ENCODE peak calls at places on chromosome 10, in six cellular contexts. One of them, this sample, is unnamed.

GRCh38 chr10:101841826-101842225 is 1.8 kb downstream of the KCNIP2 start:
- DNase-seq in CD8-positive, alpha-beta T cell: no peak
- DNase-seq in uterus: no peak
- DNase-seq in A549: no peak
- DNase-seq in AG04450: no peak
- DNase-seq in tibial nerve: no peak
- DNase-seq in this sample: no peak

GRCh38 chr10:132466520-132467463 is 69.8 kb downstream of the PWWP2B start:
- DNase-seq in uterus: no peak
- DNase-seq in AG04450: no peak
- DNase-seq in CD8-positive, alpha-beta T cell: no peak
- DNase-seq in A549: no peak
- DNase-seq in tibial nerve: no peak
- DNase-seq in this sample: no peak

GRCh38 chr10:43135064-43135463 is 3.2 kb upstream of the CSGALNACT2 start:
- DNase-seq in AG04450: no peak
- DNase-seq in tibial nerve: no peak
- DNase-seq in CD8-positive, alpha-beta T cell: no peak
- DNase-seq in uterus: no peak
- DNase-seq in A549: no peak
- DNase-seq in this sample: no peak

GRCh38 chr10:72334832-72335393 is 19.8 kb downstream of the DNAJB12 start:
- DNase-seq in CD8-positive, alpha-beta T cell: peak; percentile 86
- DNase-seq in uterus: peak; percentile 92
- DNase-seq in A549: no peak
- DNase-seq in tibial nerve: peak; percentile 94
- DNase-seq in AG04450: no peak
- DNase-seq in this sample: peak; percentile 99

GRCh38 chr10:71314694-71315225 is 4.3 kb upstream of the SLC29A3 start:
- DNase-seq in tibial nerve: no peak
- DNase-seq in A549: no peak
- DNase-seq in CD8-positive, alpha-beta T cell: no peak
- DNase-seq in AG04450: no peak
- DNase-seq in uterus: no peak
- DNase-seq in this sample: no peak

GRCh38 chr10:129605986-129606518 is 139.0 kb downstream of the MGMT start:
- DNase-seq in AG04450: no peak
- DNase-seq in tibial nerve: no peak
- DNase-seq in A549: no peak
- DNase-seq in CD8-positive, alpha-beta T cell: no peak
- DNase-seq in uterus: no peak
- DNase-seq in this sample: no peak

GRCh38 chr10:43573250-43574034 is 974 bp downstream of the ZNF239 start:
- DNase-seq in AG04450: no peak
- DNase-seq in uterus: no peak
- DNase-seq in tibial nerve: no peak
- DNase-seq in A549: no peak
- DNase-seq in CD8-positive, alpha-beta T cell: no peak
- DNase-seq in this sample: no peak

GRCh38 chr10:103504181-103504783 is 10.8 kb downstream of the NEURL1 start:
- DNase-seq in uterus: peak; percentile 89
- DNase-seq in AG04450: peak; percentile 70
- DNase-seq in CD8-positive, alpha-beta T cell: peak; percentile 12
- DNase-seq in tibial nerve: no peak
- DNase-seq in A549: peak; percentile 77
- DNase-seq in this sample: peak; percentile 96

GRCh38 chr10:4669585-4669984 is 156.4 kb upstream of the AKR1E2 start:
- DNase-seq in uterus: no peak
- DNase-seq in AG04450: no peak
- DNase-seq in CD8-positive, alpha-beta T cell: no peak
- DNase-seq in tibial nerve: no peak
- DNase-seq in A549: no peak
- DNase-seq in this sample: no peak

GRCh38 chr10:79335470-79336235 is 11.6 kb upstream of the PPIF start:
- DNase-seq in tibial nerve: no peak
- DNase-seq in A549: no peak
- DNase-seq in uterus: no peak
- DNase-seq in AG04450: no peak
- DNase-seq in CD8-positive, alpha-beta T cell: no peak
- DNase-seq in this sample: no peak

GRCh38 chr10:132570771-132571564 is 33.4 kb downstream of the INPP5A start:
- DNase-seq in A549: no peak
- DNase-seq in CD8-positive, alpha-beta T cell: no peak
- DNase-seq in AG04450: no peak
- DNase-seq in tibial nerve: no peak
- DNase-seq in uterus: no peak
- DNase-seq in this sample: no peak

GRCh38 chr10:68271104-68271882 is 39.4 kb upstream of the ATOH7 start:
- DNase-seq in uterus: no peak
- DNase-seq in CD8-positive, alpha-beta T cell: no peak
- DNase-seq in AG04450: no peak
- DNase-seq in tibial nerve: no peak
- DNase-seq in A549: no peak
- DNase-seq in this sample: peak; percentile 82

GRCh38 chr10:11043446-11044127 is 25.9 kb downstream of the CELF2 start:
- DNase-seq in A549: no peak
- DNase-seq in tibial nerve: no peak
- DNase-seq in CD8-positive, alpha-beta T cell: no peak
- DNase-seq in uterus: no peak
- DNase-seq in AG04450: no peak
- DNase-seq in this sample: no peak

GRCh38 chr10:112262556-112262955 is 20.6 kb upstream of the TECTB start:
- DNase-seq in A549: no peak
- DNase-seq in uterus: no peak
- DNase-seq in tibial nerve: no peak
- DNase-seq in AG04450: no peak
- DNase-seq in CD8-positive, alpha-beta T cell: no peak
- DNase-seq in this sample: no peak

GRCh38 chr10:104260775-104261115 is 6.1 kb downstream of the GSTO1 start:
- DNase-seq in tibial nerve: no peak
- DNase-seq in CD8-positive, alpha-beta T cell: no peak
- DNase-seq in A549: no peak
- DNase-seq in uterus: no peak
- DNase-seq in AG04450: no peak
- DNase-seq in this sample: peak; percentile 79

GRCh38 chr10:10869592-10869991 is 148.1 kb upstream of the CELF2 start:
- DNase-seq in uterus: no peak
- DNase-seq in tibial nerve: no peak
- DNase-seq in A549: no peak
- DNase-seq in CD8-positive, alpha-beta T cell: no peak
- DNase-seq in AG04450: no peak
- DNase-seq in this sample: peak; percentile 56

GRCh38 chr10:79487296-79488194 is 24.8 kb upstream of the EIF5AL1 start:
- DNase-seq in AG04450: no peak
- DNase-seq in A549: peak; percentile 75
- DNase-seq in tibial nerve: peak; percentile 54
- DNase-seq in CD8-positive, alpha-beta T cell: peak; percentile 25
- DNase-seq in uterus: peak; percentile 61
- DNase-seq in this sample: peak; percentile 52

GRCh38 chr10:33334170-33334838 is at the start of gene NRP1:
- DNase-seq in tibial nerve: peak; percentile 40
- DNase-seq in A549: peak; percentile 89
- DNase-seq in uterus: peak; percentile 45
- DNase-seq in CD8-positive, alpha-beta T cell: peak; percentile 8
- DNase-seq in AG04450: no peak
- DNase-seq in this sample: no peak

GRCh38 chr10:105800626-105801025 is 1159.5 kb downstream of the SORCS3 start:
- DNase-seq in A549: no peak
- DNase-seq in uterus: no peak
- DNase-seq in CD8-positive, alpha-beta T cell: no peak
- DNase-seq in tibial nerve: no peak
- DNase-seq in AG04450: no peak
- DNase-seq in this sample: peak; percentile 1

GRCh38 chr10:63700935-63701263 is 179.7 kb downstream of the REEP3 start:
- DNase-seq in A549: no peak
- DNase-seq in AG04450: no peak
- DNase-seq in uterus: no peak
- DNase-seq in tibial nerve: no peak
- DNase-seq in CD8-positive, alpha-beta T cell: no peak
- DNase-seq in this sample: peak; percentile 77

GRCh38 chr10:63698815-63699205 is 177.6 kb downstream of the REEP3 start:
- DNase-seq in CD8-positive, alpha-beta T cell: no peak
- DNase-seq in AG04450: no peak
- DNase-seq in A549: no peak
- DNase-seq in tibial nerve: no peak
- DNase-seq in uterus: no peak
- DNase-seq in this sample: peak; percentile 36

GRCh38 chr10:63699785-63700184 is 178.6 kb downstream of the REEP3 start:
- DNase-seq in CD8-positive, alpha-beta T cell: no peak
- DNase-seq in AG04450: no peak
- DNase-seq in tibial nerve: peak; percentile 51
- DNase-seq in A549: no peak
- DNase-seq in uterus: peak; percentile 79
- DNase-seq in this sample: peak; percentile 84

GRCh38 chr10:63702107-63702506 is 180.9 kb downstream of the REEP3 start:
- DNase-seq in A549: no peak
- DNase-seq in CD8-positive, alpha-beta T cell: no peak
- DNase-seq in uterus: no peak
- DNase-seq in AG04450: no peak
- DNase-seq in tibial nerve: no peak
- DNase-seq in this sample: no peak

DNA sequence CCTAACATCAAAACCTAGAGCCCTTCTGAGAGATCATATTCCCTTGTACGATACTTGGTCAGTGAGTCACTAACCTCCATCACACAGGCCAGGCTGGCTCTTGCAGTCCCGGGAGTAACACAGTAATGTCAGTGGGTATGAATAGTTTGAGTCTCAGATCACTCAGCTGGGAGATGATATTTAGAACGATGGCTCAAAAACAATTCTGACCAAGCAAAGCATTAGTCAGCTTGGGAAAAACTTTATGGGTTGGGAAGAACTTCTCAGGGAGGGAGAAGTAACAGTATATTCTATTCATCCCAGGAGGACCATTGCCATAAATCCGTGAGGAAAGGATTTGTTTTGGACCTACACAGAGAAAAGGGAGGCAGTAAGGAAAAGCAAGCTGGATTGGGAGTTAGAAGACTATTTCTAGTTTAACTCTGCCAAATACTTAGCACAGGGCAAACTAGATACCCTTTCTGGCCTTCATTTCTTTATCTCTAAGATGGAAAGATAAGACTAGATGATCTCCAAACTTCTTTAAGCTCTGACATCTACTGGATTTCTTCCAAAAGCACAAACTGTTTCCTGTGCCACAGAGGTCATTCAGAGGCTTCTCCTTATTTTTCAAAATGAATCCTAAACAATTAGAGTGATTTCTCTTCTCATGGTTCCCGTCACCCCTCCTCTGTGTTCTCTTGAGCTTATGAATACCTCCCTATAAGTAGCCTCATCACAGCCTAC is 179.2 kb downstream of the REEP3 start:
- DNase-seq in uterus: peak; percentile 72
- DNase-seq in AG04450: peak; percentile 92
- DNase-seq in tibial nerve: peak; percentile 54
- DNase-seq in A549: peak; percentile 73
- DNase-seq in CD8-positive, alpha-beta T cell: no peak
- DNase-seq in this sample: peak; percentile 95
- H3K4me3 ChIP-seq in uterus: no peak overlapping the region
- H3K4me3 ChIP-seq in AG04450: no peak overlapping the region
- H3K4me3 ChIP-seq in tibial nerve: no peak overlapping the region
- H3K4me3 ChIP-seq in A549: no peak overlapping the region
- H3K4me3 ChIP-seq in CD8-positive, alpha-beta T cell: no peak overlapping the region
- H3K4me3 ChIP-seq in this sample: peak overlapping the region; percentile 5

GRCh38 chr10:98264378-98265065 is 3.5 kb downstream of the LOXL4 start:
- DNase-seq in AG04450: no peak
- DNase-seq in uterus: no peak
- DNase-seq in CD8-positive, alpha-beta T cell: no peak
- DNase-seq in A549: no peak
- DNase-seq in tibial nerve: no peak
- DNase-seq in this sample: no peak

GRCh38 chr10:98260752-98261151 is 7.2 kb downstream of the LOXL4 start:
- DNase-seq in tibial nerve: no peak
- DNase-seq in A549: no peak
- DNase-seq in AG04450: no peak
- DNase-seq in CD8-positive, alpha-beta T cell: no peak
- DNase-seq in uterus: no peak
- DNase-seq in this sample: no peak

GRCh38 chr10:98263088-98263487 is 4.9 kb downstream of the LOXL4 start:
- DNase-seq in tibial nerve: no peak
- DNase-seq in AG04450: no peak
- DNase-seq in uterus: no peak
- DNase-seq in A549: no peak
- DNase-seq in CD8-positive, alpha-beta T cell: no peak
- DNase-seq in this sample: no peak

GRCh38 chr10:98261436-98262277 is 6.3 kb downstream of the LOXL4 start:
- DNase-seq in CD8-positive, alpha-beta T cell: no peak
- DNase-seq in A549: no peak
- DNase-seq in tibial nerve: no peak
- DNase-seq in AG04450: no peak
- DNase-seq in uterus: no peak
- DNase-seq in this sample: no peak

DNA sequence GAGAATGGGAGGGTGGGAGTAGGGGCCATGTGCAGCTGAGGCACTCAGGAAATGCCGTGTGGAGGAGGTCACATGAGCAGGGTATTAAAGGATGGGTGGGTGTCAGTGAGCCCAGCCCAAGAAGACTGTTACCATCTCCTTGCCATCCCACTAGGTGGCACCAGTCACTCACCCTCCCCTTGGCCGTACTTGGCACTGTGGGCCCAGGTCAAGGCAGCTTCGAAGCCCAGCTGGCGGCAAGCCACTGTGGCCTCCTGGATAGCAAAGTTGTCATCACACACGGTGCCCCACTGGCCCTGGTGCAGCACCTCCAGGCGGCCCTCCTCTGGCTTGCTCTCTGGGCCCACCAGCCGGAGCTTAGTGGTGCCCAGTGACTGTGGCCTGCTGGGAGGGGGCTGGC is 5.4 kb downstream of the LOXL4 start:
- DNase-seq in uterus: no peak
- DNase-seq in AG04450: no peak
- DNase-seq in A549: peak; percentile 43
- DNase-seq in CD8-positive, alpha-beta T cell: no peak
- DNase-seq in tibial nerve: no peak
- DNase-seq in this sample: peak; percentile 53
- TF ChIP-seq CTCF in uterus: no peak
- TF ChIP-seq CTCF in AG04450: peak; percentile 41
- TF ChIP-seq CTCF in A549: peak; percentile 29
- TF ChIP-seq CTCF in CD8-positive, alpha-beta T cell: no peak
- TF ChIP-seq CTCF in tibial nerve: peak; percentile 40
- TF ChIP-seq CTCF in this sample: peak; percentile 43

DNA sequence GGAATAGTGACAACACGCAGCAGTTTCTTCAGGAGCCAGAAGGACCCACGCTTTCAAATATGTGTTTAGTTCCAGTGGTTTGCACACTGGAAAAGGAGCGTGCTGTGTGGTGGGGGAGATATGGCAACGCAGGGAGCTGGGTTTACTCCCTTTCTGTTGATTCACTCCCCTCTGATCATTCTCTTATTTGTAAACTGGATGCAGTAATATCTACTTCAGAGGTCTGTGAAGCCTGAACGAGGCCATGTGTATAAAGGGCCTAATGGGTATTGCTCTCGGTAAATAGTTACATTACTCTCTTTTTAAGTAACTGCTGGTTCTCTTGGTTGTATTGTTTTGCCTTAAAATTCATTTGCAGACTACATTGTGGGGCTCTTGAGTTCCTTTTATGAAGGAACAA is 19.2 kb downstream of the RBM17 start:
- DNase-seq in AG04450: no peak
- DNase-seq in tibial nerve: no peak
- DNase-seq in uterus: no peak
- DNase-seq in A549: no peak
- DNase-seq in CD8-positive, alpha-beta T cell: no peak
- DNase-seq in this sample: no peak
- H3K4me3 ChIP-seq in AG04450: no peak overlapping the region
- H3K4me3 ChIP-seq in tibial nerve: no peak overlapping the region
- H3K4me3 ChIP-seq in uterus: no peak overlapping the region
- H3K4me3 ChIP-seq in A549: no peak overlapping the region
- H3K4me3 ChIP-seq in CD8-positive, alpha-beta T cell: no peak overlapping the region
- H3K4me3 ChIP-seq in this sample: no peak overlapping the region

GRCh38 chr10:60733189-60733815 is 45.0 kb upstream of the CDK1 start:
- DNase-seq in AG04450: no peak
- DNase-seq in tibial nerve: no peak
- DNase-seq in CD8-positive, alpha-beta T cell: peak; percentile 34
- DNase-seq in uterus: no peak
- DNase-seq in A549: peak; percentile 45
- DNase-seq in this sample: no peak
- TF ChIP-seq CTCF in AG04450: no peak
- TF ChIP-seq CTCF in tibial nerve: peak; percentile 37
- TF ChIP-seq CTCF in CD8-positive, alpha-beta T cell: peak; percentile 52
- TF ChIP-seq CTCF in uterus: peak; percentile 69
- TF ChIP-seq CTCF in A549: no peak
- TF ChIP-seq CTCF in this sample: no peak

This sample was measured in fibroblast of pulmonary artery.